ENCODE peak calls at places on chromosome 18, in six cellular contexts. V is A549, K is endothelial cell of umbilical vein, G is GM12878, L is K562, E is HepG2. B is an unnamed sample.

GRCh38 chr18:3771121-3771971 is 321.4 kb downstream of the TGIF1 start:
- DNase-seq in V (peak), K (peak), G (no peak), L (peak), E (peak), B (peak)

GRCh38 chr18:48319796-48320638 is 89.2 kb downstream of the ZBTB7C start:
- DNase-seq in V (no peak), K (no peak), G (no peak), L (no peak), E (no peak), B (no peak)

GRCh38 chr18:75276813-75277628 is 66.4 kb downstream of the TSHZ1 start:
- DNase-seq in V (no peak), K (peak), G (no peak), L (no peak), E (no peak), B (no peak)

GRCh38 chr18:77108001-77108692 is 24.4 kb downstream of the MBP start:
- DNase-seq in V (no peak), K (no peak), G (no peak), L (no peak), E (no peak), B (peak)

GRCh38 chr18:50280707-50281294 is 522 bp downstream of the MBD1 start:
- DNase-seq in V (no peak), K (no peak), G (no peak), L (no peak), E (no peak), B (no peak)

GRCh38 chr18:35117951-35118411 is 76.8 kb downstream of the MAPRE2 start:
- DNase-seq in V (no peak), K (no peak), G (no peak), L (no peak), E (no peak), B (no peak)

GRCh38 chr18:26307161-26307773 is 81.0 kb downstream of the TAF4B start:
- DNase-seq in V (peak), K (peak), G (peak), L (peak), E (peak), B (peak)

GRCh38 chr18:52677991-52678390 is 338.0 kb downstream of the DCC start:
- DNase-seq in V (no peak), K (no peak), G (no peak), L (no peak), E (no peak), B (no peak)

GRCh38 chr18:32730620-32731021 is 42.2 kb downstream of the KLHL14 start:
- DNase-seq in V (no peak), K (peak), G (peak), L (no peak), E (no peak), B (no peak)

GRCh38 chr18:7760967-7761946 is 194.1 kb downstream of the PTPRM start:
- DNase-seq in V (peak), K (peak), G (no peak), L (no peak), E (peak), B (no peak)

GRCh38 chr18:79528846-79529245 is 133.1 kb downstream of the NFATC1 start:
- DNase-seq in V (peak), K (peak), G (no peak), L (peak), E (peak), B (peak)

GRCh38 chr18:79786781-79787526 is 10.8 kb upstream of the KCNG2 start:
- DNase-seq in V (no peak), K (no peak), G (no peak), L (no peak), E (no peak), B (peak)

GRCh38 chr18:77087391-77088141 is 45.0 kb downstream of the MBP start:
- DNase-seq in V (no peak), K (peak), G (no peak), L (no peak), E (no peak), B (no peak)

GRCh38 chr18:51498085-51498855 is 300.8 kb upstream of the MEX3C start:
- DNase-seq in V (no peak), K (no peak), G (no peak), L (no peak), E (no peak), B (no peak)

GRCh38 chr18:6257950-6258349 is 156.8 kb downstream of the L3MBTL4 start:
- DNase-seq in V (no peak), K (no peak), G (no peak), L (no peak), E (peak), B (no peak)

GRCh38 chr18:32906506-32907214 is 133.8 kb upstream of the KLHL14 start:
- DNase-seq in V (no peak), K (no peak), G (no peak), L (no peak), E (no peak), B (peak)

GRCh38 chr18:69161383-69162028 is 239.2 kb upstream of the DOK6 start:
- DNase-seq in V (peak), K (no peak), G (no peak), L (no peak), E (peak), B (no peak)

GRCh38 chr18:50151876-50152275 is 43.1 kb downstream of the MYO5B start:
- DNase-seq in V (no peak), K (no peak), G (no peak), L (peak), E (no peak), B (no peak)

GRCh38 chr18:42296723-42297122 is 341.7 kb downstream of the PIK3C3 start:
- DNase-seq in V (no peak), K (no peak), G (no peak), L (no peak), E (no peak), B (no peak)

GRCh38 chr18:59669872-59670657 is 27.2 kb downstream of the CCBE1 start:
- DNase-seq in V (no peak), K (no peak), G (no peak), L (no peak), E (no peak), B (no peak)

GRCh38 chr18:34114996-34115395 is 109.7 kb downstream of the NOL4 start:
- DNase-seq in V (no peak), K (no peak), G (no peak), L (no peak), E (peak), B (no peak)

GRCh38 chr18:36786686-36787085 is 42.1 kb downstream of the TPGS2 start:
- DNase-seq in V (peak), K (peak), G (no peak), L (no peak), E (peak), B (no peak)

GRCh38 chr18:78717051-78717765 is 262.4 kb upstream of the SALL3 start:
- DNase-seq in V (no peak), K (no peak), G (no peak), L (no peak), E (no peak), B (no peak)

GRCh38 chr18:22432672-22433137 is 15.0 kb upstream of the CTAGE1 start:
- DNase-seq in V (peak), K (peak), G (no peak), L (peak), E (no peak), B (peak)

GRCh38 chr18:10078053-10078452 is 164.2 kb downstream of the VAPA start:
- DNase-seq in V (no peak), K (no peak), G (no peak), L (no peak), E (no peak), B (no peak)

GRCh38 chr18:44195394-44196140 is 485.1 kb upstream of the SETBP1 start:
- DNase-seq in V (no peak), K (no peak), G (no peak), L (no peak), E (no peak), B (no peak)

GRCh38 chr18:13726972-13727331 is 479 bp downstream of the RNMT start:
- DNase-seq in V (peak), K (no peak), G (no peak), L (no peak), E (peak), B (no peak)

GRCh38 chr18:62717850-62718229 is 2.5 kb downstream of the PHLPP1 start:
- DNase-seq in V (peak), K (peak), G (no peak), L (no peak), E (no peak), B (peak)

GRCh38 chr18:6807504-6808257 is 78.2 kb downstream of the ARHGAP28 start:
- DNase-seq in V (no peak), K (peak), G (no peak), L (no peak), E (no peak), B (no peak)

GRCh38 chr18:1914489-1914888 is 656.8 kb downstream of the METTL4 start:
- DNase-seq in V (peak), K (no peak), G (no peak), L (no peak), E (peak), B (peak)

GRCh38 chr18:3454365-3455089 is 4.6 kb downstream of the TGIF1 start:
- DNase-seq in V (peak), K (peak), G (peak), L (peak), E (peak), B (peak)

GRCh38 chr18:12033643-12034025 is 52.3 kb downstream of the IMPA2 start:
- DNase-seq in V (no peak), K (no peak), G (no peak), L (no peak), E (no peak), B (no peak)

GRCh38 chr18:12031181-12031580 is 49.9 kb downstream of the IMPA2 start:
- DNase-seq in V (no peak), K (no peak), G (no peak), L (no peak), E (no peak), B (no peak)

GRCh38 chr18:12030667-12031066 is 49.4 kb downstream of the IMPA2 start:
- DNase-seq in V (no peak), K (no peak), G (no peak), L (no peak), E (no peak), B (no peak)

GRCh38 chr18:12032786-12033642 is 51.7 kb downstream of the IMPA2 start:
- DNase-seq in V (no peak), K (no peak), G (no peak), L (no peak), E (no peak), B (no peak)

GRCh38 chr18:12031836-12032235 is 50.5 kb downstream of the IMPA2 start:
- DNase-seq in V (no peak), K (no peak), G (no peak), L (no peak), E (no peak), B (no peak)
- TF ChIP-seq MYC in V (no peak), K (no peak), G (no peak), L (no peak), E (no peak), B (no peak)

GRCh38 chr18:46173393-46174316 is 69.5 kb downstream of the HAUS1 start:
- DNase-seq in V (peak), K (peak), G (peak), L (peak), E (peak), B (peak)
- TF ChIP-seq POLR2A in V (peak), K (peak), G (peak), L (peak), E (peak), B (peak)

DNA sequence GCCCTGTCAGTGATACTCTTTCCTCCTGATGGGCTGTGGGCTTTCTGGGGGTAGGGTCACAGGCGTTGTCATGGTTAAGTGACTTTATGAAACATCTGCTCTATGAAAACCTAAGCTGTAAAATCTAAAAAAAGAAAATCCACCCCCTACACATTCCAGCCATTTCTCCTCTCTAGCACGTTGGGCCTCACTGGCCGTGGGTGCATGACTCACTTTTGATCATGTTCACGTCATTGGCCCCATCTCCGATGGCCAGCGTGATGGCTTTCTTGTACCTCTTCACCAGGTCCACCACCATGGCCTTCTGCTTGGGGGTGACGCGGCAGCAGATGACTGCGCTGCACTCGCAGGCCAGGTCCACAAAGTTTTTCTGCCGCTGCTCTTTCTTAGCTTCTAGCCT is 39.3 kb upstream of the NARS1 start:
- DNase-seq in V (no peak), K (no peak), G (no peak), L (peak), E (no peak), B (peak)
- TF ChIP-seq MAX in V (no peak), K (no peak), G (no peak), L (no peak), E (no peak), B (no peak)

GRCh38 chr18:31506024-31506742 is 8.2 kb downstream of the DSG2 start:
- DNase-seq in V (peak), K (peak), G (no peak), L (no peak), E (peak), B (no peak)
- TF ChIP-seq MYC in V (no peak), K (no peak), G (no peak), L (no peak), E (no peak), B (no peak)

GRCh38 chr18:31721596-31721995 is 37.2 kb upstream of the B4GALT6 start:
- DNase-seq in V (no peak), K (no peak), G (no peak), L (no peak), E (no peak), B (no peak)

GRCh38 chr18:31720867-31721266 is 36.5 kb upstream of the B4GALT6 start:
- DNase-seq in V (no peak), K (no peak), G (no peak), L (no peak), E (no peak), B (no peak)

GRCh38 chr18:31723639-31723997 is 37.1 kb downstream of the SLC25A52 start:
- DNase-seq in V (no peak), K (no peak), G (no peak), L (no peak), E (no peak), B (no peak)

GRCh38 chr18:31722369-31722957 is 38.1 kb upstream of the B4GALT6 start:
- DNase-seq in V (peak), K (peak), G (peak), L (peak), E (peak), B (peak)

DNA sequence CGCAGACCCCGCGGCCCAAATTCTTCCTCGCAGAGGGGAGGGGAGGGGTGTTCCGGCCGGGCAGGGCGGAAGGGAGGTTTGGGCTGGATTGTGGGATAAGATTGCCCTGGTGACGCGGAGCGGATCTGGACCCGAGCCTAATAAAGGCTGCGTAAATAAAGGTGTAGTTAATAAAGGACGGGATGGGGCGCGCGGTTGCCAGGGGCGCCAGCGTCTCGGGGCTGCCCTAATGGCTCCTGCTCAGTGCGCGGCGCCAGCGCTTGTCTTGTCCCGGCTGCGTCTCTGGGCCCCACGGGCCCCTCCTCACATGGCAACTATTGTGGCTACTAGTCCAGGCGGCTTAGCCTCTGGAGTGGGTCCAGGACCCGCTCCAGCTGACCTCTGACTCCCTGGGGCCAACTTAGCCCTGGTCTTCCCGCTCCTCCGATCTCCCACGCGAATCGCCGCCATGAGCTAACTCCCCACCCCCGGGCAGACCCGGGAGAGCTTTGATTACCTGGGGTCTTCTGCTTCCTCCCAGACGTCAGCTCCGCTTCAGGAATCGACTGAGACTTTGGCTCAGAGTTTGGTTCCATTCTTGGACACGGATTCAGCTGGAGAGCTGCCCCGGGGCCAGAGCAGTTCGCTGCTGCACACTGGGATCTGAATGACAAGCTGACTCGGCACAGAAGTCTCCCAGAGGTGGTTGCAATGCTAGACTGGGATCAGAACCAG is 36.5 kb downstream of the SLC25A52 start:
- DNase-seq in V (no peak), K (no peak), G (no peak), L (no peak), E (no peak), B (no peak)
- TF ChIP-seq POLR2A in V (no peak), K (no peak), G (no peak), L (no peak), E (no peak), B (no peak)

GRCh38 chr18:67217551-67218166 is 298.9 kb downstream of the DSEL start:
- DNase-seq in V (peak), K (peak), G (no peak), L (peak), E (peak), B (peak)
- TF ChIP-seq MAX in V (no peak), K (no peak), G (no peak), L (no peak), E (no peak), B (no peak)

DNA sequence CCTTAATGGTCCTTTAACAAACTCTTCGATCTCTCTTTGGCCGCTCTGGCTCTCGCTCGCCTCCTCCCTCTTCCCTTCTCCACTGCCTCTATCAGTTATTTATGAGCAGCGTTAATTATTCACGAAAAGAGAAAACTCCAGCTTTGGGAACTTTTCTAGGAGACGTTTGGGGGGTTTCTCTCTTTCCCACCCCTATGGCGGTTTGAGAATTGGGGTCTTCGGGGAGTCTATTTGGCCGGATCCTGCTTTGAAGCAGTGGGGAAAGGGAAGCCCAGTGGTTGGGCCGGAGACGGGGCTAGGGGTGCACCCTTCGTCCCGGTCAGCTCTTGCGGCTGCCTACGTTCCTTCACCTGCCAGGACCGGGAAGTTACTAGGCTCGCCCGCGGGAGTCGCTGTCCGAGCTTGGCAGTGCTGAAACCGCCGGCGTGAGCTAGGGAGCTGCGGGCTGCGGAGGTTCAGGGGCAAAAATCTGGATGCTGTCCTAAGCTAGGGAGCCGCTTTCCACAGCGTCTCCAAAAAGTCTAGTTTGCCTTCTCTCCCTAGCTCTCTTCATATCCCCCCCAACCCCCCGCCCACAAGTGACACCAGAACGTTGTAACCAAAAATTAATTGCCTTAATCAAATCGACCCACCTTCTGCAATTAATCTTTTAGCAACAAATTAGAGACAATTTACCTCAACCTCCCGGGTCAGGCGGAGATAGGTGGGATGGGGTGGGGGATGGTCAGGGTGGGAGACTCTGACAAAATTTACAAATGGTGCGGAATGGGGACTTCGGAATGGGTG is 8.9 kb upstream of the SKOR2 start:
- DNase-seq in V (peak), K (peak), G (no peak), L (peak), E (peak), B (peak)
- TF ChIP-seq MYC in V (no peak), K (no peak), G (no peak), L (no peak), E (no peak), B (no peak)